ENCODE peak calls at places on chromosomes 11 and 22, in seven cellular contexts. I, Z, Q, L, X, S and D are unnamed samples.

GRCh38 chr11:44382648-44383240 is 72.8 kb upstream of the ALX4 start:
- DNase-seq in S (no peak), I (no peak), L (no peak), Z (no peak), X (no peak), Q (no peak), D (no peak)

GRCh38 chr11:31995525-31996123 is 95.2 kb upstream of the RCN1 start:
- DNase-seq in I (no peak), X (no peak), S (peak), L (no peak), Z (no peak), Q (no peak), D (no peak)

GRCh38 chr11:3218483-3219280 is at the start of gene MRGPRG:
- DNase-seq in L (no peak), X (no peak), S (no peak), Z (no peak), Q (no peak), I (no peak), D (no peak)

GRCh38 chr22:21837184-21837979 is 30.1 kb downstream of the MAPK1 start:
- DNase-seq in S (peak), X (peak), Q (no peak), I (no peak), Z (peak), L (peak), D (peak)

GRCh38 chr11:34976496-34976895 is 60.1 kb downstream of the PDHX start:
- DNase-seq in X (no peak), S (peak), Z (no peak), I (no peak), L (no peak), Q (no peak), D (no peak)

GRCh38 chr22:44460287-44461082 is 37.5 kb downstream of the RTL6 start:
- DNase-seq in L (no peak), X (no peak), I (no peak), Q (no peak), Z (no peak), S (peak), D (no peak)

GRCh38 chr11:27204527-27204926 is 158.5 kb downstream of the CCDC34 start:
- DNase-seq in Q (no peak), I (no peak), X (peak), Z (no peak), S (no peak), L (no peak), D (no peak)

GRCh38 chr11:58765078-58765477 is 33.3 kb upstream of the GLYAT start:
- DNase-seq in L (no peak), Q (no peak), X (no peak), Z (no peak), S (no peak), I (no peak), D (no peak)

GRCh38 chr11:64186205-64187165 is 514 bp downstream of the STIP1 start:
- DNase-seq in X (peak), Z (no peak), Q (no peak), S (peak), I (peak), L (no peak), D (no peak)

GRCh38 chr11:8671242-8671641 is 11.2 kb downstream of the TRIM66 start:
- DNase-seq in L (peak), I (no peak), S (peak), Q (peak), X (peak), Z (peak), D (peak)

GRCh38 chr11:17633987-17634775 is 85.2 kb upstream of the MYOD1 start:
- DNase-seq in I (peak), Q (no peak), X (no peak), S (no peak), L (no peak), Z (no peak), D (no peak)

GRCh38 chr11:17635551-17635938 is 83.8 kb upstream of the MYOD1 start:
- DNase-seq in S (no peak), Q (no peak), L (no peak), Z (no peak), X (no peak), I (no peak), D (no peak)

GRCh38 chr11:17633279-17633986 is 85.9 kb upstream of the MYOD1 start:
- DNase-seq in L (no peak), Q (no peak), X (no peak), I (peak), S (no peak), Z (no peak), D (no peak)

GRCh38 chr11:17636721-17637120 is 82.7 kb upstream of the MYOD1 start:
- DNase-seq in S (no peak), Z (no peak), I (no peak), X (no peak), Q (no peak), L (no peak), D (no peak)

DNA sequence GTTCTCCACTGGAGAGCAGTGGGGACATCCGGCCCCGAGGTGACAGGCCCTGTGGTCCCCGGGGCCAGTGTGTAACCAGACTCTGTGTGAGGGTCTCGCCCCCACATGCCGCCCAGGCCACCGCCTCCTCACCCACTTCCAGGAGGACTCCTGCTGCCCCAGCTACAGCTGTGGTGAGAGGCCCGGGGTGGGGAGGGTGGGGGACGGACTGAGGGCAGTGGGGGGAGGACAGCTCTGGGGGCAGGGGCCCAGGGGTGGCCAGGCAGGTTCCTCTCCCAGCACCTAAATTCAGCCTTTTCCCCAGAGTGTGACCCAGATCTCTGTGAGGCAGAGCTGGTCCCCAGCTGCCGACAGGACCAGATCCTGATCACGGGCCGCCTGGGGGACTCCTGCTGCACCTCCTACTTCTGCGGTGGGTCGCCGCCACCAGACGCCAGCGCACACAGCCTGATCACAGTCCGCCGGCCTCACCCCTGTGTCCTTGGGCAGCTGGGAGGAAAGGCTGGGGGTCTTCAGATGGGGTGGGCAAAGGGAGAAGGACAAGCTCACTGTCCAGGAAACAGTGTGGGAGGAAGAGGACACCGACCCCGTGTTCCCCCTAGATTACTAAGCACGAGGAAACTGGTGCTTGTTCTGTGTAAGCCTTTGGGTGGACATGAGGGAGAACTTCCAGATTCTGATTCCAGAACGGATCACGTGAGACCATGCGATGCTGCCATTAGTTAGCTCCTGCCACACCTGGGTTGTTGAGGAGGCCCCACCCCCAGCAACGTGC is 84.4 kb upstream of the MYOD1 start:
- DNase-seq in S (no peak), L (no peak), Q (no peak), X (no peak), I (no peak), Z (no peak), D (no peak)
- TF ChIP-seq CTCF in S (no peak), L (no peak), Q (no peak), X (no peak), I (no peak), Z (no peak), D (no peak)

GRCh38 chr22:29449296-29449863 is 11.0 kb downstream of the RFPL1 start:
- DNase-seq in S (no peak), I (no peak), Q (no peak), Z (no peak), L (no peak), X (no peak), D (no peak)

GRCh38 chr22:29451863-29452262 is 13.5 kb downstream of the RFPL1 start:
- DNase-seq in X (no peak), Q (no peak), Z (no peak), L (no peak), I (no peak), S (no peak), D (no peak)

GRCh38 chr22:29445508-29445907 is 7.1 kb downstream of the RFPL1 start:
- DNase-seq in Q (no peak), S (no peak), Z (no peak), I (no peak), X (no peak), L (no peak), D (no peak)

GRCh38 chr22:29454186-29454745 is 15.9 kb downstream of the RFPL1 start:
- DNase-seq in Z (no peak), Q (no peak), X (no peak), L (no peak), I (no peak), S (no peak), D (no peak)

DNA sequence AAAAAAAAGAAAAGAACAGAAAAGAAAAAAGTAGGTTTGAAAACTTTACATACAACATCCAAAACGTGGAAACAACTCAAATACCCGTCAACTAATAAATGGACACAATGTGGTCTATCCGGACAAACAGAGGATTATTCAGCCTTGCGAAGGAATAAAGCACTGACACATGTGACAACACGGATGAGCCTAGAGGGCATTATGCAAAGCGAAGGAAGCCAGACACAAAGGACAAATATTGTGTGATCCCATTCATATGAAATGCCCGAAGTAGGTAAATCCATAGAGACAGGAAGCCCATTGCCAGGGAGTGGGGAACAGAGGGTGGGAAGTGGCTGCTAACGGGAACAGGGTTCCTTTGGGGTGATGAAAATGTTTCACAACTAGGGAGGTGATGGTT is 11.8 kb downstream of the RFPL1 start:
- DNase-seq in X (peak), Z (no peak), Q (no peak), S (no peak), I (no peak), L (no peak), D (no peak)
- H3K4me3 ChIP-seq in X (no peak), Z (no peak), Q (no peak), S (no peak), I (no peak), L (no peak), D (no peak)

DNA sequence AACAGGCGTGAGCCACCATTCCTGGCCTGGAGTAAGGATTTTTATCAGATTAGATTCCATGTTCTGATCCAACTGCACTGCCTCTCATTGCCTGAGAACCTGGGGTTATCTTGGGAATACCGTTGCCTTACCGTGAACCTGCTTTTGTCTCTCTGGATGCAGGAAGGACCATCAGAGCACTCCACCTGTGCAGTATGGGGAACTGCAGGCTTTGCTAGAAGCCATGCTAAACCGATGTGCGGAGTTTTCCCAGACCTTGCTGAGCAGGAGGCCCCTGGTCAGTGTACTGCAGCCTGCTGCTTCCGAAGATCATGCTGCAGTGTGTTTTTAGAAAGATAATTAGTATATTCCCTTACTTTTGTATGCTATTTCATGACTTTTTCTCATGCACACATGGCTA is 43.6 kb downstream of the MEI1 start:
- DNase-seq in I (peak), Q (no peak), L (no peak), S (no peak), X (no peak), Z (no peak), D (no peak)
- TF ChIP-seq CTCF in I (peak), Q (no peak), L (no peak), S (peak), X (peak), Z (peak), D (no peak)

GRCh38 chr11:131476266-131476665 is 105.9 kb downstream of the NTM start:
- DNase-seq in L (no peak), X (no peak), S (no peak), Z (no peak), Q (no peak), I (peak), D (no peak)

GRCh38 chr11:131473510-131473909 is 103.1 kb downstream of the NTM start:
- DNase-seq in L (no peak), I (no peak), Q (no peak), X (no peak), Z (no peak), S (no peak), D (no peak)

GRCh38 chr11:131478341-131478740 is 107.9 kb downstream of the NTM start:
- DNase-seq in L (no peak), Z (no peak), Q (no peak), X (no peak), S (no peak), I (no peak), D (no peak)

GRCh38 chr11:131471976-131472375 is 101.6 kb downstream of the NTM start:
- DNase-seq in I (no peak), X (no peak), S (no peak), L (no peak), Q (no peak), Z (no peak), D (no peak)

GRCh38 chr11:131474947-131475346 is 104.5 kb downstream of the NTM start:
- DNase-seq in L (no peak), I (no peak), Z (no peak), X (no peak), Q (no peak), S (no peak), D (no peak)
- H3K4me3 ChIP-seq in L (no peak), I (no peak), Z (no peak), X (no peak), Q (no peak), S (no peak), D (no peak)

GRCh38 chr11:95931916-95932315 is 8.0 kb upstream of the MTMR2 start:
- DNase-seq in X (no peak), S (no peak), I (no peak), Q (no peak), Z (no peak), L (no peak), D (no peak)

GRCh38 chr11:95939091-95939490 is 15.2 kb upstream of the MTMR2 start:
- DNase-seq in Z (no peak), X (no peak), S (no peak), L (no peak), I (no peak), Q (no peak), D (no peak)

GRCh38 chr11:95933594-95933993 is 9.7 kb upstream of the MTMR2 start:
- DNase-seq in Z (no peak), I (no peak), Q (no peak), L (no peak), S (no peak), X (no peak), D (no peak)

GRCh38 chr11:95937358-95937757 is 13.5 kb upstream of the MTMR2 start:
- DNase-seq in I (no peak), L (no peak), Q (no peak), X (no peak), S (no peak), Z (no peak), D (no peak)
- TF ChIP-seq CTCF in I (no peak), L (no peak), Q (no peak), X (no peak), S (no peak), Z (no peak), D (no peak)

GRCh38 chr11:94134651-94135512 is 6.2 kb downstream of the PANX1 start:
- DNase-seq in I (no peak), Z (peak), Q (peak), S (peak), L (peak), X (peak), D (peak)
- H3K4me3 ChIP-seq in I (no peak), Z (no peak), Q (peak), S (peak), L (peak), X (no peak), D (no peak)

GRCh38 chr11:111602865-111603632 is 800 bp downstream of the SIK2 start:
- DNase-seq in S (peak), L (peak), Q (no peak), I (no peak), Z (no peak), X (peak), D (no peak)

GRCh38 chr11:111601636-111601978 is 642 bp upstream of the SIK2 start:
- DNase-seq in I (no peak), Z (no peak), S (no peak), Q (no peak), L (no peak), X (no peak), D (no peak)

GRCh38 chr11:111603633-111604130 is 1.4 kb downstream of the SIK2 start:
- DNase-seq in S (peak), X (peak), I (no peak), Z (no peak), L (no peak), Q (no peak), D (no peak)

GRCh38 chr11:111604392-111605009 is 2.3 kb downstream of the SIK2 start:
- DNase-seq in X (peak), I (no peak), L (peak), S (peak), Z (peak), Q (no peak), D (no peak)

DNA sequence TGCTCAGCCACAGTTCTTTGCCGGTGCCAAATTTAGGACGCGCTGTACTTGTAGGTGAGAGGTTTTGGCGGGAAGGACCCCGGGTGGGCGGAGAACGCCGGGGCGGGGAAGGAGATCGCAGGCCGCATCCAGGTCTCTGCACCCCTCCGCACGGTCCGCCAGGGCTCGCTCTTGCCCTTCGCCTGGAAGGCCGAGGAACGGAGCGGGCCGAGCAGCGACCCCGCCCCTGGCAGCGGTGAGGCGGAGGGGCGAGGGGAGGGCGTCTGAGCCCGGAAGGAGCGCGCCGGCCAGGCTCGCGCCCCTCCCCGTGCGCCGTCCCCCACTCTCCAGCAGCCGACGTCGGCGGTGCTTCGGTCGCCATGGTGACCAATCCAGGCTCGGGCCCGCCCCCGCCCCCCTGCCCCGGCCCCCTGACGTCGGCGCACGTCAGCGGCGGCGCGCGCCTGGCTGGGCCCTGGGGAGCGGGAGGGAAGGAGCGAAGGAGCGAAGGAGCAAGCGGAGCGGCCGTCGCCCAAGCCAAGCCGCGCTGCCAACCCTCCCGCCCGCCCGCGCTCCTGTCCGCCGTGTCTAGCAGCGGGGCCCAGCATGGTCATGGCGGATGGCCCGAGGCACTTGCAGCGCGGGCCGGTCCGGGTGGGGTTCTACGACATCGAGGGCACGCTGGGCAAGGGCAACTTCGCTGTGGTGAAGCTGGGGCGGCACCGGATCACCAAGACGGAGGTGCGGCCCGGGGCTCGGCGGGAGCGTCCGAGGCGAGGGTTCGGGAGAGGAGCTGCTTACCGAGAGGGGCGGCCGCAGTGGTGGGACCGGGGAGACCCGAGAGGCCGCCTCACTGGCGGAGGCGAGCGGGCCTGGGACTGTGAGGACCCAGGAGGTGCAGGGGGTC is at the start of gene SIK2:
- DNase-seq in Q (peak), S (peak), Z (peak), L (peak), X (peak), I (peak), D (peak)
- TF ChIP-seq CTCF in Q (peak), S (peak), Z (peak), L (peak), X (peak), I (peak), D (peak)

GRCh38 chr11:133945087-133945974 is 11.4 kb downstream of the IGSF9B start:
- DNase-seq in I (no peak), Q (no peak), Z (no peak), X (no peak), S (peak), L (no peak), D (no peak)
- H3K4me3 ChIP-seq in I (no peak), Q (peak), Z (no peak), X (no peak), S (peak), L (no peak), D (no peak)

GRCh38 chr11:5592615-5593014 is 3.8 kb upstream of the TRIM6 start:
- DNase-seq in I (no peak), L (no peak), S (no peak), X (no peak), Z (no peak), Q (no peak), D (no peak)

GRCh38 chr11:5596611-5597201 is at the start of gene TRIM6:
- DNase-seq in S (peak), L (peak), Z (no peak), I (no peak), X (peak), Q (no peak), D (no peak)

GRCh38 chr11:5593146-5593545 is 3.3 kb upstream of the TRIM6 start:
- DNase-seq in X (no peak), I (no peak), Z (no peak), L (no peak), S (no peak), Q (no peak), D (no peak)

DNA sequence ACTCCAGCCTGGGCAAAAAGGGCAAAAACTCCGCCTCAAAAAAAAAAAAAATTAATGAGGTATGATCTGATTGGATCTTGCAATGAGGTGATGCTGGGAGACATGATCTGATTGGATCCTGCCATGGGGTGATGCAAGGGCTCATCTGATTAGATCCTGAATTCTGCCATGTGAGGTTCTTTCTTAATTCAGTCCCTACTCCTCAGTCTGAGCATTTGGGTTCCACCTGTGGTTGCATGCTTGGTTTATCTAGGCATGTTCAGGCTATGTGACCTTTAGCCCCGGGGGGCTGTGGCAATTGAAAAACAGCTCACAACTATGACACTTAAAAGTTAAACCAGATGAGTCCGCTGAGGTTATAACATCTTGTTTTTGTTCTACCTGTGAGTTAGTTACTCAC is 4.8 kb upstream of the TRIM6 start:
- DNase-seq in X (no peak), I (no peak), Z (no peak), L (no peak), Q (no peak), S (no peak), D (no peak)
- TF ChIP-seq CTCF in X (no peak), I (no peak), Z (no peak), L (no peak), Q (no peak), S (no peak), D (no peak)

GRCh38 chr11:112178428-112178827 is 3.1 kb downstream of the BCO2 start:
- DNase-seq in I (no peak), S (no peak), Z (no peak), X (no peak), Q (no peak), L (no peak), D (no peak)
- H3K4me3 ChIP-seq in I (no peak), S (no peak), Z (no peak), X (no peak), Q (no peak), L (no peak), D (no peak)